ENCODE peak calls at places on chromosomes 7 and 10, in six cellular contexts. A is CD8-positive, alpha-beta memory T cell; H is psoas muscle; I is pancreas; G is suprapubic skin; J is PC-3. N is an unnamed sample.

GRCh38 chr7:23333671-23334246 is 34.6 kb downstream of the MALSU1 start:
- DNase-seq in A (no peak), J (peak), G (no peak), I (no peak), H (peak), N (no peak)

GRCh38 chr10:89502556-89502955 is 32.8 kb downstream of the SLC16A12 start:
- DNase-seq in J (peak), H (no peak), A (no peak), G (no peak), I (no peak), N (no peak)

GRCh38 chr10:72253002-72253401 is 20.7 kb upstream of the DDIT4 start:
- DNase-seq in J (no peak), A (no peak), H (no peak), I (no peak), G (no peak), N (no peak)

GRCh38 chr7:22859676-22860290 is 37.1 kb upstream of the TOMM7 start:
- DNase-seq in I (no peak), A (no peak), H (no peak), J (peak), G (no peak), N (no peak)

GRCh38 chr10:88853155-88853554 is 1.5 kb upstream of the ANKRD22 start:
- DNase-seq in A (no peak), H (no peak), J (no peak), G (no peak), I (no peak), N (no peak)

GRCh38 chr10:85508159-85508558 is 858.4 kb downstream of the GRID1 start:
- DNase-seq in H (no peak), G (no peak), A (no peak), J (no peak), I (no peak), N (no peak)

GRCh38 chr10:22315455-22316285 is 518 bp upstream of the COMMD3 start:
- DNase-seq in A (no peak), G (peak), H (no peak), I (no peak), J (peak), N (no peak)

GRCh38 chr7:99619571-99620130 is 2.9 kb downstream of the ZSCAN25 start:
- DNase-seq in I (no peak), H (no peak), A (no peak), G (no peak), J (no peak), N (no peak)

GRCh38 chr7:68250143-68250542 is 1253.5 kb downstream of the TYW1 start:
- DNase-seq in J (no peak), G (no peak), H (no peak), I (no peak), A (no peak), N (no peak)

GRCh38 chr10:73814896-73815718 is 3.7 kb upstream of the NDST2 start:
- DNase-seq in I (no peak), A (no peak), J (peak), G (no peak), H (no peak), N (no peak)

GRCh38 chr10:5480162-5480931 is 19.0 kb downstream of the CALML5 start:
- DNase-seq in I (no peak), J (no peak), A (no peak), G (no peak), H (no peak), N (no peak)

GRCh38 chr10:29438271-29438670 is 149.4 kb downstream of the LYZL1 start:
- DNase-seq in G (no peak), H (no peak), A (no peak), J (peak), I (no peak), N (no peak)

GRCh38 chr10:83539528-83540308 is 599.6 kb upstream of the GHITM start:
- DNase-seq in G (no peak), A (no peak), J (no peak), I (no peak), H (peak), N (no peak)

GRCh38 chr7:15851201-15851600 is 164.7 kb upstream of the MEOX2 start:
- DNase-seq in H (no peak), I (no peak), G (no peak), J (no peak), A (no peak), N (no peak)

GRCh38 chr7:37510043-37510634 is 61.5 kb upstream of the ELMO1 start:
- DNase-seq in J (peak), A (no peak), H (no peak), I (no peak), G (no peak), N (no peak)

GRCh38 chr10:31752167-31752566 is 176.5 kb downstream of the ARHGAP12 start:
- DNase-seq in I (no peak), J (no peak), H (no peak), G (no peak), A (no peak), N (no peak)
- H3K27ac ChIP-seq in I (no peak), J (no peak), H (no peak), G (no peak), A (no peak), N (no peak)

DNA sequence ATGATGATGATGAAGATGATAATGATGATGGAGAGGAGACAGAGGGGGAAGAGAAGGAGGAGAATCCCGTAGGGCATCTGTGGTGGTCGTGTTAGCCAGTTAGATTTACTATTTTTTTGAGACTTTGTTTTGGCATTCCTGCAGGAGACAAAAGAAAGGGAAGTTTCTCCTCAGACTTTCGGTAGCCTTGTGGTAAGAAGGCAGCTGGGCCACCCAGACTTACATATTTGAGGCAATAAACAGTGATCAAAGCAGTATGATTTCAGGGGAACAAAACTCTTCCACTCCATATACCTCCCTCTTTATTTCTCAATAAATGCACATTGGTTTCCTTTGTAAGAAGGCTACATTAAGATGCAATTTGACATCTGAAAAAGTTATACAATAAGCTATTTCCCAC is 32.4 kb upstream of the BICC1 start:
- DNase-seq in J (no peak), A (no peak), I (no peak), G (no peak), H (no peak), N (no peak)
- H3K27ac ChIP-seq in J (no peak), A (no peak), I (no peak), G (no peak), H (no peak), N (no peak)

GRCh38 chr10:107671968-107672367 is 507.5 kb upstream of the SORCS1 start:
- DNase-seq in A (no peak), G (no peak), J (no peak), H (no peak), I (no peak), N (no peak)
- H3K27ac ChIP-seq in A (no peak), G (no peak), J (no peak), H (no peak), I (no peak), N (no peak)

GRCh38 chr10:86671985-86672710 is 3.8 kb downstream of the LDB3 start:
- DNase-seq in G (no peak), I (no peak), H (peak), J (no peak), A (no peak), N (no peak)

GRCh38 chr10:86673827-86674581 is 5.7 kb downstream of the LDB3 start:
- DNase-seq in H (peak), I (no peak), J (no peak), A (no peak), G (no peak), N (no peak)

GRCh38 chr10:86671419-86671818 is 3.1 kb downstream of the LDB3 start:
- DNase-seq in J (peak), H (no peak), G (no peak), I (no peak), A (no peak), N (no peak)

GRCh38 chr10:86674912-86675311 is 6.6 kb downstream of the LDB3 start:
- DNase-seq in G (no peak), J (no peak), H (peak), I (no peak), A (no peak), N (no peak)

GRCh38 chr10:86673216-86673826 is 5.0 kb downstream of the LDB3 start:
- DNase-seq in A (no peak), I (no peak), H (no peak), J (no peak), G (no peak), N (no peak)
- H3K27ac ChIP-seq in A (no peak), I (no peak), H (peak), J (no peak), G (peak), N (peak)

GRCh38 chr7:144122876-144123275 is at the start of gene OR2A14:
- DNase-seq in A (no peak), G (no peak), I (no peak), H (no peak), J (no peak), N (no peak)
- H3K27ac ChIP-seq in A (no peak), G (no peak), I (no peak), H (no peak), J (no peak), N (no peak)

DNA sequence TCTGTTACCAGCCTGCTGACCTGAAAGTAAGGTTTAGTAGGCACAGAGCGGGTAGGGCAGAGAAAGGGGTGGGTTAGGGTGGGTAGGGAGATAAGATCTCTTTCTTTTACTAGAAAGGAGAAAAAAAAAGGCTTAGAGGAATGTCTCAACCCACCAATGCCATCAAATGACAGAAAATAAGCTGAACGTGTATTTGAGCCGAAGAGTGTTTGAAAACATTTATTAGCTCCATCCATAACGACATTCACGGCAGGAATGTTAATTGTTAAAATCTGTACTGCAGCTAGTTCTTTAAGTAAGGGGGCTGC is 63.8 kb upstream of the ARID5B start:
- DNase-seq in J (peak), I (no peak), A (no peak), G (no peak), H (no peak), N (no peak)
- H3K27ac ChIP-seq in J (peak), I (peak), A (no peak), G (peak), H (peak), N (no peak)